ENCODE peak calls at places on chromosome 15, in seven cellular contexts. One of them, this sample, is unnamed.

GRCh38 chr15:62857411-62857853 is 185.1 kb upstream of the TPM1 start:
- DNase-seq in trophoblast cell: no peak
- DNase-seq in IMR-90: no peak
- DNase-seq in mesenchymal stem cell: no peak
- DNase-seq in H1: no peak
- DNase-seq in H9: no peak
- DNase-seq in neuronal stem cell: no peak
- DNase-seq in this sample: no peak

GRCh38 chr15:52103217-52104207 is 9.1 kb downstream of the BCL2L10 start:
- DNase-seq in neuronal stem cell: no peak
- DNase-seq in trophoblast cell: peak
- DNase-seq in mesenchymal stem cell: peak
- DNase-seq in H1: no peak
- DNase-seq in H9: no peak
- DNase-seq in IMR-90: peak
- DNase-seq in this sample: peak

GRCh38 chr15:70140031-70140542 is 42.4 kb upstream of the TLE3 start:
- DNase-seq in H9: no peak
- DNase-seq in neuronal stem cell: no peak
- DNase-seq in H1: no peak
- DNase-seq in IMR-90: no peak
- DNase-seq in mesenchymal stem cell: no peak
- DNase-seq in trophoblast cell: peak
- DNase-seq in this sample: peak

GRCh38 chr15:40925863-40926658 is 3.1 kb upstream of the DLL4 start:
- DNase-seq in neuronal stem cell: no peak
- DNase-seq in mesenchymal stem cell: peak
- DNase-seq in H1: no peak
- DNase-seq in IMR-90: no peak
- DNase-seq in H9: peak
- DNase-seq in trophoblast cell: no peak
- DNase-seq in this sample: peak

GRCh38 chr15:52234596-52235541 is 43.7 kb upstream of the GNB5 start:
- DNase-seq in IMR-90: no peak
- DNase-seq in trophoblast cell: no peak
- DNase-seq in neuronal stem cell: no peak
- DNase-seq in H1: no peak
- DNase-seq in H9: no peak
- DNase-seq in mesenchymal stem cell: no peak
- DNase-seq in this sample: no peak

GRCh38 chr15:82874961-82875360 is 65.5 kb downstream of the WHAMM start:
- DNase-seq in trophoblast cell: no peak
- DNase-seq in mesenchymal stem cell: no peak
- DNase-seq in IMR-90: no peak
- DNase-seq in H1: no peak
- DNase-seq in H9: peak
- DNase-seq in neuronal stem cell: no peak
- DNase-seq in this sample: no peak

GRCh38 chr15:57553526-57553925 is 38.2 kb upstream of the MYZAP start:
- DNase-seq in mesenchymal stem cell: no peak
- DNase-seq in H9: peak
- DNase-seq in trophoblast cell: no peak
- DNase-seq in H1: no peak
- DNase-seq in neuronal stem cell: no peak
- DNase-seq in IMR-90: no peak
- DNase-seq in this sample: peak

GRCh38 chr15:44715797-44716334 is 4.5 kb downstream of the B2M start:
- DNase-seq in mesenchymal stem cell: no peak
- DNase-seq in neuronal stem cell: no peak
- DNase-seq in H9: no peak
- DNase-seq in trophoblast cell: no peak
- DNase-seq in IMR-90: no peak
- DNase-seq in H1: no peak
- DNase-seq in this sample: no peak

GRCh38 chr15:83327041-83327440 is 42.6 kb upstream of the BNC1 start:
- DNase-seq in H1: no peak
- DNase-seq in IMR-90: no peak
- DNase-seq in neuronal stem cell: no peak
- DNase-seq in mesenchymal stem cell: no peak
- DNase-seq in trophoblast cell: no peak
- DNase-seq in H9: no peak
- DNase-seq in this sample: peak

GRCh38 chr15:58732620-58733363 is 16.7 kb downstream of the ADAM10 start:
- DNase-seq in IMR-90: no peak
- DNase-seq in H9: no peak
- DNase-seq in H1: no peak
- DNase-seq in trophoblast cell: no peak
- DNase-seq in neuronal stem cell: no peak
- DNase-seq in mesenchymal stem cell: no peak
- DNase-seq in this sample: no peak

GRCh38 chr15:42345502-42345901 is 13.8 kb upstream of the CAPN3 start:
- DNase-seq in H9: no peak
- DNase-seq in neuronal stem cell: no peak
- DNase-seq in mesenchymal stem cell: no peak
- DNase-seq in trophoblast cell: no peak
- DNase-seq in IMR-90: no peak
- DNase-seq in H1: no peak
- DNase-seq in this sample: no peak
- H2BK120ac ChIP-seq in H9: no peak
- H2BK120ac ChIP-seq in neuronal stem cell: no peak
- H2BK120ac ChIP-seq in mesenchymal stem cell: no peak
- H2BK120ac ChIP-seq in trophoblast cell: no peak
- H2BK120ac ChIP-seq in IMR-90: no peak
- H2BK120ac ChIP-seq in H1: no peak
- H2BK120ac ChIP-seq in this sample: no peak

DNA sequence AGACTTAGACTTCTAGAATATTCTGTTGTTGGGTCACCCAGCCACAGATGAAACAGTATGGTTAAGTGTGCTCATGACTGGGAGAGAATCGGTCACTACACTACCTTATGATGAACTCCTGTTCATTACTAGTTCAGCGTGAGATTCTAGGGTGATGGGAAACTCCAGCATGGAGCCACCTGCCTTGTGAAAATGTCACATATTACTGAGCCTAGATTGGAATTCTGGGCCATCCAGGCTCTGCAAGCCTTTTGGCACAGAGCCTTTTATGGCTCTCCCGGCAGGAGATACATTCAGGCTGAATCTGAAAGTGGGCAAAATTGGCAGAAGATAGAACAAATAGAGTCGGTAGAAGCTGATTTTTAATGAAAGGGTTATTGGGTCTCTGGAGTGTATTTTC is 19.0 kb downstream of the NANOGP8 start:
- DNase-seq in H1: no peak
- DNase-seq in mesenchymal stem cell: no peak
- DNase-seq in trophoblast cell: no peak
- DNase-seq in H9: no peak
- DNase-seq in IMR-90: no peak
- DNase-seq in neuronal stem cell: no peak
- DNase-seq in this sample: no peak
- H2BK120ac ChIP-seq in H1: peak
- H2BK120ac ChIP-seq in mesenchymal stem cell: peak
- H2BK120ac ChIP-seq in trophoblast cell: no peak
- H2BK120ac ChIP-seq in H9: no peak
- H2BK120ac ChIP-seq in IMR-90: no peak
- H2BK120ac ChIP-seq in neuronal stem cell: no peak
- H2BK120ac ChIP-seq in this sample: no peak

GRCh38 chr15:29522373-29523276 is 253.0 kb upstream of the NSMCE3 start:
- DNase-seq in IMR-90: no peak
- DNase-seq in H9: no peak
- DNase-seq in trophoblast cell: peak
- DNase-seq in mesenchymal stem cell: no peak
- DNase-seq in H1: no peak
- DNase-seq in neuronal stem cell: no peak
- DNase-seq in this sample: peak
- H2BK120ac ChIP-seq in IMR-90: no peak
- H2BK120ac ChIP-seq in H9: no peak
- H2BK120ac ChIP-seq in trophoblast cell: no peak
- H2BK120ac ChIP-seq in mesenchymal stem cell: no peak
- H2BK120ac ChIP-seq in H1: no peak
- H2BK120ac ChIP-seq in neuronal stem cell: no peak
- H2BK120ac ChIP-seq in this sample: no peak

GRCh38 chr15:38035701-38036100 is 101.3 kb downstream of the TMCO5A start:
- DNase-seq in trophoblast cell: no peak
- DNase-seq in IMR-90: no peak
- DNase-seq in mesenchymal stem cell: no peak
- DNase-seq in H9: no peak
- DNase-seq in neuronal stem cell: no peak
- DNase-seq in H1: no peak
- DNase-seq in this sample: no peak
- H2BK120ac ChIP-seq in trophoblast cell: no peak
- H2BK120ac ChIP-seq in IMR-90: peak
- H2BK120ac ChIP-seq in mesenchymal stem cell: no peak
- H2BK120ac ChIP-seq in H9: no peak
- H2BK120ac ChIP-seq in neuronal stem cell: no peak
- H2BK120ac ChIP-seq in H1: no peak
- H2BK120ac ChIP-seq in this sample: no peak

DNA sequence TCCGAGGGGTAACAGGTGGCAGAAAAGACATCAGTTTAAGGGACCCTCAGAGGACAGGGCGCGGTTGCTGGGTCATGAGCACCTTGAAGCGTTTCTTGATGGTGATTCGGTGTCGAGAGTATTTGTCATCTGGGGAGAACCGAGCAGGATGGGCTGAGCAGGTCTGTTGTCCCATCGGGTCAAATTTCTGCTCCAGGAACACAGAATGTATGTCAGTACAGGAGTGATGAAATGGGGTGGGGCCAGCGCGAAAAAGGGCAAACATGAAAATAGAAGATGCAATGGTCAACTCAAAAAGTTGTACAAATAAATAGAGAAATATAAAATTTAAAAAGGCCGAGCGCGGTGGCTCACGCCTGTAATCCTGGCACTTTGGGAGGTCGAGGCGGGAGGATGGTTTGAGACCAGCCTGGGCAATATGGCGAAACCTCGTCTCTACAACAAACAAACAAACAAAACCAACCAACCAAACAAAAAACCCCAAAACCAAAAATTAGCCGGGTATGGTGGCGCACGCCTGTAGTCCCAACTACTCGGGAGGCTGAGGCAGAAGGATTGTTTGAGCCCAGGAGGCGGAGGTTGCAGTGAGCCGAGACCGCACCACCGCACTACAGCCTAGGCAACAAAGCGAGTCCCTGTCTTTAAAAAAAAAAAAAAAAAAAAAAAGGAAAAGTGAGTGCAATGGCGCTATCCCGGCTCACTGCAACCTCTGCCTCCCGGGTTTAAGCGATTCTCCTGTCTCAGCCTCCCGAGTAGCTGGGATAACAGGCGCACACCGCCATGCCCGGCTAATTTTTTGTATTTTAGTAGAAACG is 807 bp downstream of the NOP10 start:
- DNase-seq in mesenchymal stem cell: no peak
- DNase-seq in H1: no peak
- DNase-seq in neuronal stem cell: no peak
- DNase-seq in H9: no peak
- DNase-seq in IMR-90: no peak
- DNase-seq in trophoblast cell: peak
- DNase-seq in this sample: no peak
- H2BK120ac ChIP-seq in mesenchymal stem cell: peak
- H2BK120ac ChIP-seq in H1: no peak
- H2BK120ac ChIP-seq in neuronal stem cell: no peak
- H2BK120ac ChIP-seq in H9: no peak
- H2BK120ac ChIP-seq in IMR-90: no peak
- H2BK120ac ChIP-seq in trophoblast cell: no peak
- H2BK120ac ChIP-seq in this sample: peak

DNA sequence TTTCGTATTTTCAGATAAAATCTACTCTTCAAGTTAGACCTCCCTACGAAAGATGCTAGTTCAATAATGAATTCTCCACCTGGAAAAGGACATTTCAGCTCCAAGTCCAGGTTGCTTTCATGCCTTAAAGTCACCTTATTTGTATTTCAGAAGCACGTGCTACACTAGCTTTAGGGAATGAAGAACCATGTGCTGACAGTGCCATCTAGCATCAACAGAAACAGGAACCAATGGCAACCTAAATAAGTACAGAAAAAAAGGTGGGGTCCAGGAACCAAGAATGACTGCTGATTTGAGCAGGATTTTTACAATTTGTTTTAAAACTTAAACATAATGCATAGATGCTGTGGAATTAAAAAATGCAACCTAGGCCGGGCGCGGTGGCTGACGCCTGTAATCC is 77.6 kb upstream of the SNRPN start:
- DNase-seq in IMR-90: peak
- DNase-seq in H1: no peak
- DNase-seq in neuronal stem cell: no peak
- DNase-seq in H9: no peak
- DNase-seq in trophoblast cell: no peak
- DNase-seq in mesenchymal stem cell: no peak
- DNase-seq in this sample: peak
- H2BK120ac ChIP-seq in IMR-90: no peak
- H2BK120ac ChIP-seq in H1: no peak
- H2BK120ac ChIP-seq in neuronal stem cell: no peak
- H2BK120ac ChIP-seq in H9: no peak
- H2BK120ac ChIP-seq in trophoblast cell: no peak
- H2BK120ac ChIP-seq in mesenchymal stem cell: no peak
- H2BK120ac ChIP-seq in this sample: no peak

DNA sequence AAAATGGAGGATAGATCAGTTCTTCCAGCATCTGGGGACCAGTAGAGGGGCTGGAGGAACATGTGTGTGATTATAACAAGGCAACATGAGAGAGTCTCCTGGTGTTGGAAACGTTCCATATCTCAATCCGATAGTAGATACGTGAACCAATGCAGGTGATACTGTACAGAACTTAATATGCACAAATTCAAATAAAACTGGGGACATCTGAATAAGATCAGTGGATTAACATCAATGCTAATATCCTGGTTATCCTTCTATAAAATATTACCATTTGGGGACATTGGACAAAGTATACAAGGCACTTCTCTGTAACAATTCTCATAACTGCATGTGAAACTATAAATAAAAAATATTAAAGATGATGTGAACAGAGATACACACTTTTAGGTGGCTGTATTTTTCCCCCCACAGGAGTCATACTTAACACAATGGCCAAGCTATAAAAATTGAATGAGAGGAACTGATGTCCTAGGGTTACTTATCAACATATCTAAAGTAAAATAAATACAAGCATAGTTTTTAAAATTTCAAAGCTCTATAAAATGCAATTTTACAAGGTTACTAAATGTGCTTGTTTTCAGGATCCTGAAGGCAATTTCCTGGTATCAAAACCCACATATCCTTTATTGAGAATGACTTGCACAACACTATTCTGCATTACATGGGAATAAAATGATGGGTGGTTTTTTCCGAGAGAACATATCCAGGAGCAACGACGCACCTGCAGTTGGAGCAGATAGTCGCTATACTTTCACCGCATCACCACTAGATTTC is 31.1 kb upstream of the TJP1 start:
- DNase-seq in IMR-90: no peak
- DNase-seq in H1: no peak
- DNase-seq in neuronal stem cell: no peak
- DNase-seq in trophoblast cell: no peak
- DNase-seq in mesenchymal stem cell: no peak
- DNase-seq in H9: no peak
- DNase-seq in this sample: no peak
- H2BK120ac ChIP-seq in IMR-90: no peak
- H2BK120ac ChIP-seq in H1: no peak
- H2BK120ac ChIP-seq in neuronal stem cell: no peak
- H2BK120ac ChIP-seq in trophoblast cell: no peak
- H2BK120ac ChIP-seq in mesenchymal stem cell: no peak
- H2BK120ac ChIP-seq in H9: no peak
- H2BK120ac ChIP-seq in this sample: no peak

DNA sequence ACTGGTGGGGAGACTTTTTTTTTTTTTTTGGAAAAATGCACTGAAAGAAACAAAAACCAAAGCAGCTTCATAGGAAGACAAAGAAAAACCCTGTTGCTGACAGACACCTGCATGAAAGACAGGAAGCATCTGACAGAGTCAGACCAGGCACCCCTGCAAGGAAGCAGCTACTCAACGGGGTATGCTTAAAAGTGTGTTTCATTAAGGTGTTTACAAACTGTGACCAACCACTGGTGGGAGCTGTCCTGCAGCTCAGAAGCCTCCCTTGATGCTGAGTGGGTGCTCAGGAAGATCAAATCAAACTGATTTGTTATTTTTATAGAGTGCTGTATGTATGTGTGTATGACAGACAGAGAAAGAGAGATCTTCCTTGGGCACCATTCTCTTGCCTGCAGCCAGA is 34.7 kb upstream of the AGBL1 start:
- DNase-seq in neuronal stem cell: no peak
- DNase-seq in mesenchymal stem cell: no peak
- DNase-seq in H1: no peak
- DNase-seq in H9: no peak
- DNase-seq in IMR-90: no peak
- DNase-seq in trophoblast cell: no peak
- DNase-seq in this sample: peak
- H2BK120ac ChIP-seq in neuronal stem cell: no peak
- H2BK120ac ChIP-seq in mesenchymal stem cell: no peak
- H2BK120ac ChIP-seq in H1: no peak
- H2BK120ac ChIP-seq in H9: no peak
- H2BK120ac ChIP-seq in IMR-90: no peak
- H2BK120ac ChIP-seq in trophoblast cell: no peak
- H2BK120ac ChIP-seq in this sample: no peak

This sample was measured in mesendoderm.